ENCODE peak calls at places on chromosome 7, in five cellular contexts. H is kidney; I is HTR-8/SVneo; U is effector memory CD8-positive, alpha-beta T cell; T is activated T-helper 1 cell treated with anti-CD3 and anti-CD28 coated beads, Interleukin-12 subunit alpha, Interleukin-12 subunit beta, Interleukin-2, Interleukin-4 antibody, amounts not matched to agents 30 ng/mL and 10 ng/mL and 1 ng/mL, durations not matched to agents 14 hours and 24 hours and 36 hours. N is an unnamed sample.
A peak's percentile ranks its signal among the peaks of the same experiment; 100 is the strongest.

GRCh38 chr7:2785071-2785500 is 59.0 kb downstream of the GNA12 start:
- DNase-seq in T (no peak), U (no peak), H (no peak), I (peak; percentile 44), N (no peak)

GRCh38 chr7:45990276-45990675 is 69.2 kb upstream of the IGFBP3 start:
- DNase-seq in T (no peak), U (no peak), H (no peak), I (no peak), N (no peak)

GRCh38 chr7:38512704-38513103 is 118.5 kb downstream of the AMPH start:
- DNase-seq in H (no peak), U (no peak), T (no peak), I (no peak), N (no peak)

GRCh38 chr7:95686109-95686508 is 86.2 kb upstream of the DYNC1I1 start:
- DNase-seq in T (no peak), I (no peak), H (no peak), U (no peak), N (no peak)

GRCh38 chr7:79711660-79712059 is 258.2 kb upstream of the MAGI2 start:
- DNase-seq in T (no peak), H (no peak), I (no peak), U (no peak), N (no peak)

GRCh38 chr7:31096882-31097258 is 44.8 kb downstream of the ADCYAP1R1 start:
- DNase-seq in T (no peak), U (no peak), I (no peak), H (peak; percentile 21), N (no peak)

GRCh38 chr7:150421831-150422230 is 28.6 kb upstream of the GIMAP8 start:
- DNase-seq in I (no peak), T (no peak), H (no peak), U (no peak), N (no peak)

GRCh38 chr7:2667843-2668242 is 20.2 kb upstream of the AMZ1 start:
- DNase-seq in U (no peak), T (no peak), H (peak; percentile 65), I (no peak), N (no peak)

GRCh38 chr7:137642467-137642866 is 204.3 kb downstream of the DGKI start:
- DNase-seq in I (peak; percentile 7), H (no peak), T (no peak), U (no peak), N (no peak)

GRCh38 chr7:33744293-33744692 is 161.0 kb upstream of the BMPER start:
- DNase-seq in H (no peak), I (no peak), U (no peak), T (no peak), N (no peak)

GRCh38 chr7:28389504-28390385 is 22.6 kb upstream of the CREB5 start:
- DNase-seq in T (no peak), I (peak; percentile 13), U (no peak), H (no peak), N (no peak)

GRCh38 chr7:100793806-100794660 is 33.3 kb downstream of the EPHB4 start:
- DNase-seq in T (no peak), I (no peak), H (no peak), U (no peak), N (no peak)

GRCh38 chr7:107559864-107560263 is 3.9 kb downstream of the COG5 start:
- DNase-seq in I (no peak), U (no peak), T (no peak), H (no peak), N (no peak)

GRCh38 chr7:77456711-77457110 is 40.6 kb upstream of the GSAP start:
- DNase-seq in T (no peak), U (no peak), H (no peak), I (no peak), N (no peak)

GRCh38 chr7:18580945-18581344 is 85.4 kb downstream of the HDAC9 start:
- DNase-seq in H (no peak), U (no peak), T (no peak), I (no peak), N (no peak)

GRCh38 chr7:134706468-134706867 is 59.8 kb downstream of the BPGM start:
- DNase-seq in U (no peak), T (no peak), H (no peak), I (no peak), N (no peak)

GRCh38 chr7:111982804-111983203 is 223.4 kb downstream of the DOCK4 start:
- DNase-seq in H (no peak), T (no peak), U (no peak), I (no peak), N (no peak)

GRCh38 chr7:155794196-155794595 is 18.1 kb downstream of the SHH start:
- DNase-seq in T (no peak), H (no peak), I (no peak), U (no peak), N (no peak)

GRCh38 chr7:28176174-28176573 is 4.4 kb downstream of the JAZF1 start:
- DNase-seq in H (no peak), T (no peak), U (no peak), I (no peak), N (no peak)

GRCh38 chr7:22443370-22444180 is 56.4 kb downstream of the STEAP1B start:
- DNase-seq in U (no peak), H (no peak), T (no peak), I (peak; percentile 34), N (no peak)